ENCODE peak calls at places on chromosomes 4 and X, in five cellular contexts. P is suprapubic skin, U is lower lobe of right lung, X is heart left ventricle, E is fibroblast of lung. I is an unnamed sample.

GRCh38 chr4:182748949-182749348 is 168.2 kb downstream of the DCTD start:
- DNase-seq in P (no peak), E (peak), X (no peak), U (no peak), I (peak)

GRCh38 chr4:40576651-40577480 is 52.8 kb downstream of the RBM47 start:
- DNase-seq in E (peak), P (peak), U (peak), X (peak), I (peak)

GRCh38 chr4:180827193-180827592 is 1416.0 kb upstream of the TENM3 start:
- DNase-seq in U (no peak), E (peak), P (no peak), X (no peak), I (no peak)

GRCh38 chrX:133081990-133082389 is 14.9 kb downstream of the USP26 start:
- DNase-seq in X (no peak), E (no peak), U (no peak), P (no peak), I (no peak)

GRCh38 chrX:1531106-1531890 is 5.7 kb downstream of the P2RY8 start:
- DNase-seq in U (no peak), P (peak), X (no peak), E (no peak), I (no peak)

GRCh38 chrX:23908219-23909003 is 605 bp downstream of the CXorf58 start:
- DNase-seq in X (no peak), U (no peak), E (no peak), P (no peak), I (no peak)

GRCh38 chrX:19731307-19731706 is 156.1 kb downstream of the SH3KBP1 start:
- DNase-seq in P (no peak), X (no peak), E (no peak), U (no peak), I (no peak)

GRCh38 chr4:19213388-19213787 is 1038.3 kb upstream of the SLIT2 start:
- DNase-seq in X (no peak), P (no peak), U (no peak), E (peak), I (no peak)

GRCh38 chr4:13484749-13485345 is 707 bp upstream of the RAB28 start:
- DNase-seq in X (no peak), P (no peak), U (no peak), E (peak), I (no peak)

GRCh38 chrX:37755073-37755472 is 24.8 kb upstream of the CYBB start:
- DNase-seq in E (no peak), X (no peak), P (no peak), U (no peak), I (no peak)

GRCh38 chr4:37549003-37549402 is 137.2 kb downstream of the RELL1 start:
- DNase-seq in X (no peak), E (peak), U (no peak), P (no peak), I (no peak)

DNA sequence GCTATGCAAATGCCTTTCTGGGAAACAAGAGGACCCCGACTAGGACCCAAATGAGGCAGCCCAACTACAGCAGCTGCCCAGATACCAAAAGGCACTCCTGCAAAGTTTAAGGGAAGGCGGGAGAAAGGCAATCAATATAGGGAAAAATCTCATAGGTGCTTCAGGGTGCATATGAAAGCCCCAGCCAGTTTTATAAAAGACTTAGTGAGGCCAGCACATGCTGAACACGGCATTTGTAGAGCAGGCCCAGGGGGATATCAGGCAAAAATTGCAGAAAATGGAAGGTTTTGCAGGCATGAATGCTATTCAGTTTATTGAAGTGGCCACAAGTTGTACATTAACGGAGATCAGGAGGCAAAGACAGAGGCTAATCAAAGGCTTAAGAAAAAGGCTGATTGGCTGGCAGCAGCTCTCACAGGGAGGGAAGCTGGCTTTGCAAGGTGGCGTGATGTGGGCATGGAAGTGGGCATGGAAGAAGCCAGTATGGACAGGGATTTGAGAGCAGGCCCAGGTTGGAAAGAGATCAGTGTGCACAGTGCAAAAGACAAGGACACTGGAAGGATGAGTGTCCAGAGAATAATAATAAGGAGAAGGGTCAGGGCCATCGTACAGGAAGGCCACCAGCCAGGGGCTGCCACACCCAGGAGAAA is 37.7 kb upstream of the UGT2B7 start:
- DNase-seq in X (no peak), U (no peak), E (no peak), P (no peak), I (no peak)
- H3K27ac ChIP-seq in X (no peak), U (peak), E (no peak), P (peak), I (no peak)

DNA sequence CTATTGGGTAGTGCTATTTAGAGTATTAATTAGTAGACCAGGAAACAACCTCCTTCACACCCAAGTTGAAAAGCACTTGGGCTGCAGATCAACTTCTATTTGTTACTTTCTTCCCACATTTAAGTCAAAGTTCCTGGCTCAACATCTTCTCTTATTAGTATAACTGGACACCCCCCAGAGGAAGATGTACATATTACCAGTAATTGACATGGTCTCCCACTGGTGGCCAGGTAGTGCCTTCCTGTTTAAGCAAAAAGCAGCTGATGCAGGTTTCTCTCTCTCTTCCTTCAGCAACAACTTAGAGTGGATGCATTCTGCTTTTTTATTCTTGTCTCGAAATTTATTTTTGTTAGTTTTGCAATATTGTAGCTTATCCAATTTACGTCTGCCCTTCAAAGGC is 438.1 kb downstream of the GBA3 start:
- DNase-seq in E (no peak), P (no peak), U (no peak), X (no peak), I (no peak)
- TF ChIP-seq CTCF in E (no peak), P (no peak), U (no peak), X (no peak), I (no peak)

DNA sequence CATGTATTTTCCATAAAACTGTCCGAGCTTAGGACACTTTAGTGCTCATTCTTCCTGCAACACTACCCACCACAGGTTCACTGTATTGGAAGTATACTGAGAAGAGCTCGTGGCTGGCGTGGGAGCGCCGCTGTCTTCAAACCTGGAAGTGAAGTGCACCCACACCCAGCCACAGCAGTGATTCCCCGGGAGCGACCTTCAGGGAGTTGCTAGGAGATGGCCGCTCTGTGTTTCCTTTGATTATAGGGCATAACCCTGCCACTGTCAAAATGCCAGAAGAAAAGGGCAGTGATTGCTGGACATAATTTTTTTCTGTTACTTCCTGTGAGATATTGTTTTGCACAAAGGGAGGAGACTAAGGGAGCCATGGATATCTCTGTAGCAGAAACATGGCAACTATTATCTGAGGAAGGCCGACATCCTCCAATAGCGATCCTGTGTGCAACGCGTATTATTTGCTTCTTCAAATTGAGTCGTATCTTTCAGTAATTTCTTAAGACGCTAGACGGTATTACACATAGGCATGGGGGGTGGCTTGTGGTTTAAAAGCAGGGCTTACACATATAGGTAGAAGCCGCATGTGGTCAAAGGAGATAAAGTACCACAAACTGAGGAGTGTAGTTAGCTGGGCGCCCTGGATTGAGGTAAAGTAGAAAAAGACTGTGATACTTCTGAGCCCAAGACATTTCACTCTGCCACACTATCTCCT is 94.8 kb downstream of the SORBS2 start:
- DNase-seq in U (no peak), E (no peak), X (peak), P (no peak), I (no peak)
- H3K27ac ChIP-seq in U (peak), E (no peak), X (no peak), P (peak), I (no peak)

DNA sequence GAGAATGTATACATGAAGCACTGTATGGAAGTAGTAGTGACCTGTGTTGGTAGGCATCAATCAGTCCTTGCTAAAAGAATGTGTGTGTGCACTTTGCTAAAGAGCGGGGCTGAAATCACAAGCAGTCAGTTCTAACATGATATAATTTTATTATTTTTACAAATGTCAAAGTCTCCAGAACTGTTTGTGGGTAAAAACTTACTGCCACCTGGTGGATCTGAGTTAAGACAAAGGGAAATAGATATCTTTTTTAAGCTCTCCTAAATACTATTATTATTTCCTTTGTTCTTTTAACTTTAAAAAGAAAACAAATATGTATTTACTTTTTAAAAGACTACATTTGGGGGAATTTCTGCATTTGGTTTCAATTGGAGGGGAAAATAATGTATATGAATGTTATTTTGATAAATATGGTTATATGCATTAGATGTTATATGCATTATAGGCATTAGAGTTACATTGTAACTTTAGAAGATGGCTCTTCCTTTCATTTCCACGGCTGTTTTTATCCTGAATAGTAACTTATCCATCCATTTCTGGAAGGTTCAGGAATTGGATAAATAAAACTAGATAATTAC is 7.8 kb upstream of the CLOCK start:
- DNase-seq in E (peak), X (no peak), U (no peak), P (no peak), I (peak)
- TF ChIP-seq CTCF in E (peak), X (peak), U (peak), P (peak), I (peak)

GRCh38 chrX:108735680-108736508 is 469 bp downstream of the IRS4 start:
- DNase-seq in X (no peak), E (peak), P (no peak), U (no peak), I (no peak)

GRCh38 chrX:108734426-108734825 is 1.9 kb downstream of the IRS4 start:
- DNase-seq in E (no peak), U (no peak), P (no peak), X (no peak), I (no peak)

GRCh38 chrX:108732630-108733321 is 3.6 kb downstream of the IRS4 start:
- DNase-seq in U (no peak), X (no peak), P (no peak), E (no peak), I (no peak)

GRCh38 chrX:108736509-108737479 is at the start of gene IRS4:
- DNase-seq in P (no peak), X (no peak), U (peak), E (peak), I (no peak)

GRCh38 chrX:108735087-108735679 is 1.2 kb downstream of the IRS4 start:
- DNase-seq in E (no peak), U (no peak), P (no peak), X (no peak), I (no peak)
- H3K27ac ChIP-seq in E (no peak), U (no peak), P (no peak), X (no peak), I (no peak)

DNA sequence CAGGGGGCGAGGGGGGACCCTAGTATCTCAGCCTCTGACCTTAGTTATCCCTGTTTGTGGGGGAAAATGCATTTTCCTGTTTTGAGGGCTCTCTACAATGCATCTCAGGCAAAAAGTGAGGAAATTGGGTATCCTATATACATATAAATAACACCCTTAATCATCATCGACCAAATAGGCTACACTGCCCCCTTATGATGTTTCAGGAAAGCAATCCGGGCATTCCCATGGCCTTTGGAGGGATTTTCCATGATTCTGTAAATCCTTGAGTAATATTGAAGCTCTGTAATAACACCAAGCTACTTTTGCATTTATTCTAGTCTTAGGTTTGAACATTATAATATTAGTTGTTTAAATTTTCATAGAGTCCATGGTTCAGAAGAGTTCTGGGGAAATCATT is 91.6 kb upstream of the SCOC start:
- DNase-seq in E (no peak), U (no peak), P (no peak), X (no peak), I (no peak)
- TF ChIP-seq CTCF in E (peak), U (no peak), P (no peak), X (no peak), I (no peak)

DNA sequence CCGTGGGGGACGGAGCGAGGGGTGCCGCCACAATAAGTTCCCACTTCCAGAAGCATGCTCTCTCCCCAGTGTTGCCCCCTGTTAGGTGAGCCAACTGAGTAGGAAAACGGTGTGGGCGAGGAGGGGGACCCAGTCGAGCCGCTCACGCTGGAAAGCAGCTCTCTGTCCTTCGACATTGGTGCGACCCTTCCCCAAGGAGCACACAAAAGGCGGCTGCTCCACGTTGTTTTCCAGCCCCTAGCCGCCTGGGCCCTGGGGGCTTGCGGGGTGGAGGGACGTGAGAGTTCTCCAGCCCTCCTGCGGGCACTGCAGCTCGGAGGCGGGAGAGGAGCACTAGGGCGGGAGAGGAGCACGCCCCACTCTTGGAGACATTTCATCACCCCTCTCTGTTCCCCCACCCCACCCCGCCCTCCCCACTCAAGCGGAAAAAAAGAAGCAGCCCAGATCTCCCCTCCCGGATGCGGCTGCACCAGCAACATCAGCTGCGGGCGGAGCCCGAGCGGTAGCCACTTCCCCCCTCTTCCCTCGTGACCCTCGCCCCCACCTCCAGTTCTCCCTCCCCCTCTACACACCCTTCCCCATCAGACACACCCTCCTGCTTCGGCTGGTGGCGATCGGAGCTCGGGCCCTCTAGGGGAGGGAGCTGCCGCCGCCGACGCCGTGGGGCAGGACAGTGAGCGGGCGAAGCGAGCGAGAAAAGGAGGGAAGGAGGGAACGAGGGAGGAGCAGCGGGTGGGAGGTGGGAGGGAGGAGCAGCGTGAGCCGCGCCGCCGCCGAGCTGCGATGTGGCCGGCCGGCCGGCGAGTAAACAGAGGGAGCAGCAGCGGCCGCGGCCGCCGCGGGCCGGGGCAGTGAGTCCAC is at the start of gene DOCK11:
- DNase-seq in E (peak), X (peak), U (peak), P (peak), I (peak)
- H3K27ac ChIP-seq in E (peak), X (peak), U (peak), P (peak), I (peak)

GRCh38 chrX:94576367-94577004 is 902.5 kb downstream of the FAM133A start:
- DNase-seq in P (no peak), E (no peak), X (no peak), U (no peak), I (no peak)
- TF ChIP-seq CTCF in P (no peak), E (no peak), X (peak), U (no peak), I (no peak)

I was measured in RWPE1.